ENCODE peak calls at places on chromosomes 3 and 15, in nine cellular contexts. E is GM19239; J is ACHN; V is CD4-positive, CD25-positive, alpha-beta regulatory T cell; B is stimulated activated CD4-positive, alpha-beta T cell treated with anti-CD3 and anti-CD28 coated beads, Interleukin-15, amount 100 ng/mL, for 1 hour; C is stimulated activated CD8-positive, alpha-beta memory T cell treated with anti-CD3 and anti-CD28 coated beads, Interleukin-15, amount 100 ng/mL, for 48 hours; N is A172; Y is T-helper 17 cell; L is mesenchymal stem cell. F is an unnamed sample.

GRCh38 chr3:53243165-53243564 is 12.7 kb downstream of the TKT start:
- DNase-seq in E (no peak), J (no peak), V (no peak), B (no peak), C (no peak), N (no peak), Y (no peak), L (peak), F (no peak)

GRCh38 chr3:111588527-111588926 is 6.6 kb downstream of the ZBED2 start:
- DNase-seq in E (no peak), J (no peak), V (no peak), B (no peak), C (no peak), N (no peak), Y (no peak), L (no peak), F (no peak)

GRCh38 chr3:55828712-55829111 is 341.6 kb upstream of the WNT5A start:
- DNase-seq in E (no peak), J (no peak), V (no peak), B (no peak), C (no peak), N (no peak), Y (no peak), L (no peak), F (no peak)

GRCh38 chr15:26838742-26839460 is 28.0 kb upstream of the GABRA5 start:
- DNase-seq in E (peak), J (peak), V (no peak), B (no peak), C (no peak), N (no peak), Y (no peak), L (no peak), F (no peak)

GRCh38 chr3:64229903-64230302 is 4.6 kb upstream of the PRICKLE2 start:
- DNase-seq in E (no peak), J (peak), V (no peak), B (no peak), C (no peak), N (peak), Y (no peak), L (peak), F (no peak)

GRCh38 chr3:184129012-184129411 is 6.1 kb upstream of the EIF2B5 start:
- DNase-seq in E (no peak), J (peak), V (peak), B (no peak), C (no peak), N (peak), Y (no peak), L (peak), F (no peak)

GRCh38 chr15:75696303-75696657 is 16.4 kb downstream of the CSPG4 start:
- DNase-seq in E (no peak), J (no peak), V (no peak), B (no peak), C (no peak), N (no peak), Y (no peak), L (no peak), F (no peak)

GRCh38 chr15:77224352-77224751 is 153.4 kb upstream of the TSPAN3 start:
- DNase-seq in E (no peak), J (no peak), V (peak), B (no peak), C (no peak), N (peak), Y (no peak), L (peak), F (no peak)

GRCh38 chr3:178808748-178809147 is 262.9 kb downstream of the ZMAT3 start:
- DNase-seq in E (no peak), J (no peak), V (no peak), B (no peak), C (no peak), N (no peak), Y (no peak), L (no peak), F (no peak)

GRCh38 chr3:4979401-4980228 is at the start of gene BHLHE40:
- DNase-seq in E (no peak), J (no peak), V (peak), B (peak), C (no peak), N (no peak), Y (peak), L (no peak), F (no peak)

GRCh38 chr3:177263615-177264365 is 66.5 kb upstream of the TBL1XR1 start:
- DNase-seq in E (no peak), J (no peak), V (no peak), B (no peak), C (no peak), N (no peak), Y (no peak), L (peak), F (no peak)

GRCh38 chr3:195582947-195583346 is 793 bp downstream of the APOD start:
- DNase-seq in E (no peak), J (peak), V (no peak), B (no peak), C (no peak), N (no peak), Y (no peak), L (no peak), F (no peak)

GRCh38 chr3:178352300-178353021 is 183.8 kb upstream of the KCNMB2 start:
- DNase-seq in E (no peak), J (peak), V (no peak), B (no peak), C (no peak), N (peak), Y (no peak), L (peak), F (peak)

GRCh38 chr15:87816811-87817210 is 439.7 kb downstream of the NTRK3 start:
- DNase-seq in E (no peak), J (peak), V (no peak), B (no peak), C (no peak), N (peak), Y (no peak), L (peak), F (no peak)

GRCh38 chr15:39907216-39907615 is 12.8 kb downstream of the GPR176 start:
- DNase-seq in E (no peak), J (no peak), V (no peak), B (no peak), C (no peak), N (no peak), Y (no peak), L (no peak), F (no peak)

GRCh38 chr3:97359958-97360357 is 404.6 kb upstream of the ARL6 start:
- DNase-seq in E (no peak), J (no peak), V (no peak), B (no peak), C (no peak), N (no peak), Y (no peak), L (no peak), F (no peak)

GRCh38 chr15:88630141-88630721 is 8.6 kb upstream of the ISG20 start:
- DNase-seq in E (no peak), J (no peak), V (peak), B (no peak), C (no peak), N (peak), Y (no peak), L (no peak), F (no peak)